ENCODE peak calls at places on chromosome 13, in eight cellular contexts. S is heart right ventricle; Q is ascending aorta; D is Panc1; O is CD8-positive, alpha-beta T cell; B is MM.1S; N is suprapubic skin; X is stomach. M is an unnamed sample.

GRCh38 chr13:28503182-28503980 is 8.5 kb upstream of the FLT1 start:
- DNase-seq in S (no peak), N (no peak), B (no peak), X (no peak), Q (no peak), O (no peak), D (no peak), M (no peak)

GRCh38 chr13:19596960-19597361 is 35.6 kb upstream of the TPTE2 start:
- DNase-seq in Q (no peak), O (no peak), S (no peak), D (peak; percentile 47), X (no peak), N (no peak), B (no peak), M (no peak)

GRCh38 chr13:26719356-26719945 is 41.1 kb downstream of the GPR12 start:
- DNase-seq in S (no peak), N (no peak), Q (no peak), O (no peak), X (no peak), D (no peak), B (no peak), M (no peak)

GRCh38 chr13:23447927-23448326 is 14.4 kb upstream of the SACS start:
- DNase-seq in X (no peak), D (no peak), B (no peak), Q (no peak), S (no peak), O (no peak), N (no peak), M (no peak)

GRCh38 chr13:107361666-107362065 is 793.7 kb upstream of the ARGLU1 start:
- DNase-seq in S (no peak), D (no peak), O (no peak), N (no peak), X (no peak), Q (no peak), B (no peak), M (no peak)

GRCh38 chr13:41216160-41216559 is 21.8 kb upstream of the KBTBD7 start:
- DNase-seq in S (no peak), N (no peak), O (no peak), Q (no peak), X (no peak), B (no peak), D (no peak), M (no peak)

GRCh38 chr13:113050856-113051431 is 54.6 kb upstream of the F7 start:
- DNase-seq in D (no peak), S (no peak), O (no peak), N (peak; percentile 48), Q (no peak), B (no peak), X (no peak), M (no peak)

GRCh38 chr13:101624210-101624922 is 171.9 kb downstream of the ITGBL1 start:
- DNase-seq in O (no peak), Q (no peak), N (no peak), S (peak; percentile 7), B (no peak), D (no peak), X (no peak), M (no peak)

GRCh38 chr13:74891610-74892009 is 590.4 kb downstream of the TBC1D4 start:
- DNase-seq in O (no peak), Q (no peak), D (no peak), N (no peak), B (no peak), X (no peak), S (no peak), M (no peak)

GRCh38 chr13:100129605-100130004 is 40.7 kb downstream of the PCCA start:
- DNase-seq in N (no peak), Q (no peak), X (no peak), S (no peak), D (no peak), O (no peak), B (no peak), M (no peak)

GRCh38 chr13:22789027-22789593 is 391.7 kb upstream of the SGCG start:
- DNase-seq in Q (no peak), S (no peak), N (no peak), X (no peak), B (no peak), D (no peak), O (no peak), M (no peak)

GRCh38 chr13:91739751-91740150 is 341.3 kb downstream of the GPC5 start:
- DNase-seq in X (no peak), S (no peak), D (no peak), N (no peak), O (no peak), Q (no peak), B (no peak), M (no peak)

GRCh38 chr13:39051157-39051556 is 12.9 kb downstream of the NHLRC3 start:
- DNase-seq in O (no peak), X (no peak), D (no peak), Q (no peak), B (no peak), N (no peak), S (no peak), M (no peak)

GRCh38 chr13:52925775-52926285 is 77.4 kb upstream of the PCDH8 start:
- DNase-seq in S (no peak), B (no peak), Q (no peak), X (no peak), N (no peak), O (no peak), D (no peak), M (peak; percentile 31)

GRCh38 chr13:102571075-102571474 is 25.7 kb upstream of the TPP2 start:
- DNase-seq in B (peak; percentile 27), N (no peak), Q (no peak), X (no peak), S (no peak), O (no peak), D (no peak), M (no peak)

GRCh38 chr13:28684257-28684656 is 25.3 kb downstream of the POMP start:
- DNase-seq in B (no peak), S (no peak), D (no peak), Q (no peak), X (no peak), N (no peak), O (no peak), M (no peak)

GRCh38 chr13:29922281-29922821 is 71.9 kb upstream of the UBL3 start:
- DNase-seq in S (no peak), D (no peak), O (no peak), Q (no peak), N (no peak), X (no peak), B (no peak), M (no peak)

DNA sequence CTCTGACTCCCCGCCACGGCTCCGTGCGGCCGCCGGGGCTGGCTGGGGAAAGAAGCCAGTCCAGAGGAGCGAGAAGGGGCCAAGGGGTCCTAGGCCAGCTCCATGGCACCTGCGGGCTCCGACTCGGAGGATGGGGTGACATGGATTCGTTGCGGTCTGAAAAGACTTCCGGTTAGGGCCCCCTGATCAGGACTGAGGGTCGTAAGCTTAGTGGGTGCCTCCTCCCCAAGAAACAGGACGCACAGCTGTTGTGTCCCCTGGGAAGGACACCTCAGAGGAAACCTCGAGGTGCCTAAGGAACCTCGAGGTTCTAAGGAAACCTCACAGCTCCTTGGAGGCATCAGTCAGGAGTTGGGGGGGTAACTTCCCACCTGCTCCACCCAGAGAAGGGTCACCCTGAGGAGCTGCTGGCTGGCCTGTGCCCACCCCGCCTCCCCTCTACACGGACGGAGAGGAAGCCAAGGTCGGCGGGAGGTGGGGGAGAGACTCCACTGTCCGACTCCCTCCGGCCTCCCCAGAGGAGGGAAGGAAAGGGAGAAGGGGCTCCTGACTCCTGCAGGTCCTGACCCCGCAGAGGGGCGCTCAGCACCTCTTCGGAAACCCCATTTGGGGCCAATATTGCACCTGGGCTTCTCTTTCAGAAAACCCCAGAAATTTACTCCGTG is 845 bp downstream of the ATP12A start:
- DNase-seq in N (no peak), Q (no peak), O (no peak), D (no peak), S (no peak), B (no peak), X (no peak), M (no peak)
- H3K4me3 ChIP-seq in N (peak overlapping the region; percentile 59), Q (peak overlapping the region; percentile 57), O (peak overlapping the region; percentile 25), D (peak overlapping the region; percentile 8), S (peak overlapping the region; percentile 41), B (peak overlapping the region; percentile 50), X (peak overlapping the region; percentile 36), M (no peak overlapping the region)

DNA sequence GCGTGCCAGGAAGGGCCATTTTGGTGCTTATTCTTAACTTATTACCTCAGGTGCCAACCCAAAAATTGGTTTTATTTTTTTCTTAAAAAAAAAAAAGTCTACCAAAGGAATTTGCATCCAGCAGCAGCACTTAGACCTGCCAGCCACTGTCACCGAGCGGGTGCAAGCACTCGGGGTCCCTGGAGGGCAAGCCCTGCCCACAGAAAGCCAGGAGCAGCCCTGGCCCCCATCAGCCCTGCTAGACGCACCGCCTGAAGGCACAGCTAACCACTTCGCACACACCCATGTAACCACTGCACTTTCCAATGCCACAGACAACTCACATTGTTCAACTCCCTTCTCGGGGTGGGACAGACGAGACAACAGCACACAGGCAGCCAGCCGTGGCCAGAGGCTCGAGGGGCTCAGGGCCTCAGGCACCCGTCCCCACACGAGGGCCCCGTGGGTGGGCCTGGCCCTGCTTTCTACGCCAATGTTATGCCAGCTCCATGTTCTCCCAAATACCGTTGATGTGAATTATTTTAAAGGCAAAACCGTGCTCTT is 49.3 kb downstream of the RAB20 start:
- DNase-seq in X (no peak), D (no peak), S (no peak), N (no peak), B (no peak), Q (no peak), O (no peak), M (no peak)
- H3K4me1 ChIP-seq in X (peaks cover 19% of the 10 kb centered on the region), D (no peaks in the 10 kb centered on the region), S (no peaks in the 10 kb centered on the region), N (peaks cover 9% of the 10 kb centered on the region), B (no peaks in the 10 kb centered on the region), Q (peaks cover 5% of the 10 kb centered on the region), O (no peaks in the 10 kb centered on the region), M (peaks cover 3% of the 10 kb centered on the region)

GRCh38 chr13:45742985-45743384 is 40.9 kb downstream of the CBY2 start:
- DNase-seq in O (no peak), D (no peak), Q (no peak), X (no peak), S (no peak), B (no peak), N (no peak), M (no peak)

GRCh38 chr13:45737571-45738002 is 35.5 kb downstream of the CBY2 start:
- DNase-seq in Q (no peak), X (no peak), N (no peak), D (no peak), S (no peak), O (no peak), B (peak; percentile 6), M (no peak)
- TF ChIP-seq CTCF in Q (no peak), X (no peak), N (no peak), D (peak; percentile 9), S (no peak), O (no peak), B (peak; percentile 17), M (no peak)

DNA sequence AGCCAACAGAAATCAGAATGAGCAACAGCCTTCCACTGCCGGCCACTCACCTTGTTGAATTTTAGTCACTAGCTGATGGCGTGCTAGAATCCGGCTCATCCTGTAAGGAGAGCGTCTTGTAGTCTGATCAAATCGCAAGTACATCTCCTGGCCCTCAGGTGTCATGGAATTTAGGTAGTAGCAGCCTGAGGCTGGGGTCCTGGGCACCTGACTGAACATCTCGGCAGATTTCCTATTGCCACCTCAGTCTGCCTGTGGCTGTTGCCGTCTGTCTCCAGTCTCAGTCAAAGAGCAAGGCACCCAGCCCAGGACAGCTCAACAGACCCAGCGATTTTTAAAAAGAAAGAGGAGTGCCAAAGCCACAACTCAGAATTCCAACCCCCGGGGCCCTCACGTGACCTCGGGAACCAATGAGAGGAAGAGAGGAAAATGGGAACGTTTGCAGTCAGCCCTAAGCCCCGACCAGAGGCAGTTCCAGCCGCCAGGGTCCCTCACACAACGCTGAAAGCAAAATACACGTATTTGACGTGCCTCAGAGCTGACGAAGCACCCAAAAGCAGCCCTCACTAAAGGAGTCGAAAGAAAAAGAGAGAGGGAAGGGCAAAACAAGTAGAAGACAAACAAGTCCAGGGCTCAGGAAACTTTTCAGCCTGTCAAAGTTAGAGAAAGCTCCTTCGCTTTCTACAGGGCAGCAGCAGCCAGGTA is at the start of gene STARD13:
- DNase-seq in N (peak; percentile 97), X (peak; percentile 92), Q (peak; percentile 92), D (peak; percentile 89), O (no peak), B (peak; percentile 64), S (peak; percentile 97), M (peak; percentile 92)
- H3K4me3 ChIP-seq in N (peak within 1 kb of the TSS; percentile 67), X (peak within 1 kb of the TSS; percentile 45), Q (peak within 1 kb of the TSS; percentile 94), D (peak within 1 kb of the TSS; percentile 88), O (no peak within 1 kb of the TSS), B (peak within 1 kb of the TSS; percentile 61), S (peak within 1 kb of the TSS; percentile 78), M (peak within 1 kb of the TSS; percentile 84)